ENCODE peak calls at places on chromosome X, in ten cellular contexts. One of them, this sample, is unnamed.

GRCh38 chrX:10597871-10598270 is 22.5 kb downstream of the MID1 start:
- DNase-seq in sigmoid colon: no peak
- DNase-seq in H1: no peak
- DNase-seq in transverse colon: no peak
- DNase-seq in suprapubic skin: no peak
- DNase-seq in K562: peak; percentile 18
- DNase-seq in A549: peak; percentile 67
- DNase-seq in upper lobe of left lung: no peak
- DNase-seq in tibial nerve: no peak
- DNase-seq in stomach: no peak
- DNase-seq in this sample: no peak

GRCh38 chrX:11787564-11787963 is 29.5 kb downstream of the MSL3 start:
- DNase-seq in upper lobe of left lung: peak; percentile 15
- DNase-seq in transverse colon: peak; percentile 50
- DNase-seq in K562: peak; percentile 46
- DNase-seq in sigmoid colon: peak; percentile 80
- DNase-seq in suprapubic skin: peak; percentile 65
- DNase-seq in A549: peak; percentile 79
- DNase-seq in H1: peak; percentile 80
- DNase-seq in stomach: peak; percentile 40
- DNase-seq in tibial nerve: peak; percentile 48
- DNase-seq in this sample: peak; percentile 71

GRCh38 chrX:68588653-68589371 is 58.7 kb upstream of the STARD8 start:
- DNase-seq in stomach: no peak
- DNase-seq in transverse colon: no peak
- DNase-seq in tibial nerve: no peak
- DNase-seq in upper lobe of left lung: no peak
- DNase-seq in A549: no peak
- DNase-seq in K562: peak; percentile 22
- DNase-seq in sigmoid colon: no peak
- DNase-seq in suprapubic skin: no peak
- DNase-seq in H1: no peak
- DNase-seq in this sample: no peak

GRCh38 chrX:109624641-109625311 is at the start of gene KCNE5:
- DNase-seq in stomach: no peak
- DNase-seq in transverse colon: no peak
- DNase-seq in A549: no peak
- DNase-seq in K562: no peak
- DNase-seq in H1: peak; percentile 63
- DNase-seq in upper lobe of left lung: peak; percentile 80
- DNase-seq in sigmoid colon: no peak
- DNase-seq in suprapubic skin: no peak
- DNase-seq in tibial nerve: no peak
- DNase-seq in this sample: peak; percentile 42

GRCh38 chrX:8565729-8566128 is 101.1 kb downstream of the VCX3B start:
- DNase-seq in tibial nerve: no peak
- DNase-seq in A549: no peak
- DNase-seq in sigmoid colon: no peak
- DNase-seq in K562: no peak
- DNase-seq in transverse colon: no peak
- DNase-seq in stomach: no peak
- DNase-seq in suprapubic skin: no peak
- DNase-seq in upper lobe of left lung: no peak
- DNase-seq in H1: no peak
- DNase-seq in this sample: no peak

GRCh38 chrX:121308276-121308805 is 260.9 kb downstream of the GLUD2 start:
- DNase-seq in upper lobe of left lung: no peak
- DNase-seq in H1: no peak
- DNase-seq in suprapubic skin: no peak
- DNase-seq in transverse colon: peak; percentile 8
- DNase-seq in tibial nerve: no peak
- DNase-seq in K562: peak; percentile 13
- DNase-seq in sigmoid colon: no peak
- DNase-seq in A549: peak; percentile 31
- DNase-seq in stomach: no peak
- DNase-seq in this sample: no peak

GRCh38 chrX:35016051-35016450 is 73.5 kb downstream of the FAM47B start:
- DNase-seq in stomach: no peak
- DNase-seq in transverse colon: no peak
- DNase-seq in sigmoid colon: no peak
- DNase-seq in K562: no peak
- DNase-seq in A549: no peak
- DNase-seq in tibial nerve: no peak
- DNase-seq in upper lobe of left lung: no peak
- DNase-seq in suprapubic skin: no peak
- DNase-seq in H1: no peak
- DNase-seq in this sample: no peak

GRCh38 chrX:33339219-33339618 is 127.9 kb upstream of the DMD start:
- DNase-seq in K562: no peak
- DNase-seq in sigmoid colon: no peak
- DNase-seq in stomach: no peak
- DNase-seq in suprapubic skin: no peak
- DNase-seq in A549: no peak
- DNase-seq in upper lobe of left lung: no peak
- DNase-seq in H1: no peak
- DNase-seq in transverse colon: no peak
- DNase-seq in tibial nerve: no peak
- DNase-seq in this sample: no peak

GRCh38 chrX:14864626-14865025 is 8.2 kb downstream of the FANCB start:
- DNase-seq in upper lobe of left lung: no peak
- DNase-seq in sigmoid colon: no peak
- DNase-seq in K562: no peak
- DNase-seq in A549: no peak
- DNase-seq in stomach: no peak
- DNase-seq in tibial nerve: no peak
- DNase-seq in transverse colon: no peak
- DNase-seq in H1: no peak
- DNase-seq in suprapubic skin: no peak
- DNase-seq in this sample: no peak

GRCh38 chrX:103520391-103520790 is 1.1 kb upstream of the RAB40A start:
- DNase-seq in K562: no peak
- DNase-seq in stomach: no peak
- DNase-seq in A549: no peak
- DNase-seq in transverse colon: no peak
- DNase-seq in tibial nerve: no peak
- DNase-seq in sigmoid colon: no peak
- DNase-seq in suprapubic skin: no peak
- DNase-seq in upper lobe of left lung: no peak
- DNase-seq in H1: no peak
- DNase-seq in this sample: no peak

DNA sequence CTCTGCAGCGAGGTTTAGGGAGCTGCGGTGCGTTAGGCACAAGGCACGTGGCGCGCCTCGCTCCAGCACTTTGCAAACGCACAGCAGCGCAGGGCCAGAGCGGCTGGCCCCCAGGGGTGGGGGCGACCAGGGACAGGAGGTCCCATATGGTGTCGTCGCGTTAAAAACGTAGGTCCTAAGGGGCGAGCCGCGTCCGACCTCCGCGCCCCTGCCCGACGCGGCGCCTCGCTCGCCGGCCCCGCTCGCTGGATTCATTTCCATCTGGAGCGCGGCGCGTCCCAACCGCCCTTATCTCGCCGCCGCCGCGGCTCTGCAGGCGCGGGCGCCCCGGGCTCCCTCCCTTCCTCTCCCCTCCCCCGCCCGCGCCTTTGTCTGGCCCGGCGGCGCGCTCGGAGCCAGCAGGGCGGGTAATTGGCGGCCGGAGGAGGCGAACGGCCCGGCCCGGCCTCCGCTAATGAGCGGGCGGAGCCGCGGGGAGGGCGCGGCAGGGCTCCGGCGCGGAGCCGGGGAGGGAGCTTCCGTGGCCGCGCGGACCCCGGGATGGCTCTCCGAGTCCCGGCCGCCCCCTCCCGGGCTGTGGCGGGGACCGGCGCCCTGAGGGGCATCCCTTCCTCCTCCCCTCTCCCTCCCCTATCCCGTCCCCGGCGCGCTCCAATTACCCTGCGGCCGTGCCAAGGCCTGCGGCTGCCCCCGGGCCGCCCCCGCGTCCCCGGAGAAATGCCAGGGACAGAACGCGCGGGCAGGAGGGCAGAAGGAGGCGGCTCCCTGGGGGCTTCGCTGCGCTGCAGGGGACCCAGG is 409.0 kb downstream of the BCOR start:
- DNase-seq in K562: peak; percentile 81
- DNase-seq in suprapubic skin: no peak
- DNase-seq in H1: peak; percentile 63
- DNase-seq in transverse colon: peak; percentile 68
- DNase-seq in stomach: peak; percentile 75
- DNase-seq in tibial nerve: peak; percentile 30
- DNase-seq in A549: peak; percentile 24
- DNase-seq in upper lobe of left lung: peak; percentile 89
- DNase-seq in sigmoid colon: peak; percentile 76
- DNase-seq in this sample: peak; percentile 75
- TF ChIP-seq POLR2A in K562: peak; percentile 46
- TF ChIP-seq POLR2A in suprapubic skin: no peak
- TF ChIP-seq POLR2A in H1: no peak
- TF ChIP-seq POLR2A in transverse colon: peak; percentile 12
- TF ChIP-seq POLR2A in stomach: no peak
- TF ChIP-seq POLR2A in tibial nerve: peak; percentile 16
- TF ChIP-seq POLR2A in A549: peak; percentile 20
- TF ChIP-seq POLR2A in upper lobe of left lung: peak; percentile 27
- TF ChIP-seq POLR2A in sigmoid colon: no peak
- TF ChIP-seq POLR2A in this sample: no peak

DNA sequence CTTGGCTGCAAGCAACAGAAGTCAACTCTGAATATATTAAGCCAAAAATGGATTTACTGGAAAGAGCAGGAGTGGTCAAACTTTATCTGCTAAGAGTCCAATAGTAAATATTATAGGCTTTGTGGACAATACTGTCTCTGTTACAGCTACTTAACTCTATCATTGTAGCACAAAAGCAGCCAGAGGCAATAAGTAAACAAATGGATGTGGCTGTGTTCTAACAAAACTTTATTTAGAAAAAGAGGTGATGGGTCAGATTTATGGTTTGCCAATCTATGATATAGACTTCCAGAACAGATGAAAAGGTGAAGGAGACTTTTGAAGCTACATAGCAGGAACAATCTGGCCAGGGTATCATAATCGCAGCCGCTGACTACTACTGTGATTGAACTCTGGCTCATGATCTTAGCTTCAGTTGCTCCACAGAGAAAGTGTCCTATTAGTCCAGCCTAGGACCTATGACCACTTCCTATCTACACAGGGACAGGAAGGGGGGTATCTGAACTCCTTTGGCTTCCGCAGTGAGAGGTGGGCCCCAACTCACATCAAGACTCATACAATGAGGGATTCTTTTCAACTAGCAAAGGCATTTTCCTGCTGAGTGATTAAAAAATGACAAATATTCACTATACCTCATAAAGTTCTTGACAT is 154.9 kb downstream of the ATG4A start:
- DNase-seq in K562: no peak
- DNase-seq in stomach: no peak
- DNase-seq in transverse colon: no peak
- DNase-seq in suprapubic skin: no peak
- DNase-seq in A549: no peak
- DNase-seq in upper lobe of left lung: no peak
- DNase-seq in sigmoid colon: no peak
- DNase-seq in tibial nerve: no peak
- DNase-seq in H1: no peak
- DNase-seq in this sample: no peak
- H3K4me1 ChIP-seq in K562: no peaks in the 10 kb centered on the region
- H3K4me1 ChIP-seq in stomach: no peaks in the 10 kb centered on the region
- H3K4me1 ChIP-seq in transverse colon: no peaks in the 10 kb centered on the region
- H3K4me1 ChIP-seq in suprapubic skin: no peaks in the 10 kb centered on the region
- H3K4me1 ChIP-seq in A549: no peaks in the 10 kb centered on the region
- H3K4me1 ChIP-seq in upper lobe of left lung: no peaks in the 10 kb centered on the region
- H3K4me1 ChIP-seq in sigmoid colon: no peaks in the 10 kb centered on the region
- H3K4me1 ChIP-seq in tibial nerve: no peaks in the 10 kb centered on the region
- H3K4me1 ChIP-seq in H1: no peaks in the 10 kb centered on the region
- H3K4me1 ChIP-seq in this sample: no peaks in the 10 kb centered on the region

GRCh38 chrX:106905064-106905708 is 2.0 kb upstream of the RIPPLY1 start:
- DNase-seq in stomach: no peak
- DNase-seq in H1: no peak
- DNase-seq in suprapubic skin: no peak
- DNase-seq in A549: no peak
- DNase-seq in sigmoid colon: no peak
- DNase-seq in upper lobe of left lung: no peak
- DNase-seq in tibial nerve: no peak
- DNase-seq in transverse colon: no peak
- DNase-seq in K562: no peak
- DNase-seq in this sample: no peak

GRCh38 chrX:106902684-106903083 is 457 bp downstream of the RIPPLY1 start:
- DNase-seq in suprapubic skin: no peak
- DNase-seq in K562: no peak
- DNase-seq in sigmoid colon: no peak
- DNase-seq in transverse colon: no peak
- DNase-seq in upper lobe of left lung: no peak
- DNase-seq in tibial nerve: no peak
- DNase-seq in stomach: no peak
- DNase-seq in H1: no peak
- DNase-seq in A549: no peak
- DNase-seq in this sample: no peak

GRCh38 chrX:106903856-106904528 is 851 bp upstream of the RIPPLY1 start:
- DNase-seq in tibial nerve: no peak
- DNase-seq in upper lobe of left lung: no peak
- DNase-seq in stomach: no peak
- DNase-seq in K562: no peak
- DNase-seq in transverse colon: no peak
- DNase-seq in sigmoid colon: no peak
- DNase-seq in suprapubic skin: no peak
- DNase-seq in A549: no peak
- DNase-seq in H1: no peak
- DNase-seq in this sample: no peak

GRCh38 chrX:106903291-106903820 is at the start of gene RIPPLY1:
- DNase-seq in A549: no peak
- DNase-seq in sigmoid colon: no peak
- DNase-seq in H1: no peak
- DNase-seq in stomach: no peak
- DNase-seq in K562: no peak
- DNase-seq in upper lobe of left lung: no peak
- DNase-seq in suprapubic skin: no peak
- DNase-seq in tibial nerve: no peak
- DNase-seq in transverse colon: no peak
- DNase-seq in this sample: no peak

DNA sequence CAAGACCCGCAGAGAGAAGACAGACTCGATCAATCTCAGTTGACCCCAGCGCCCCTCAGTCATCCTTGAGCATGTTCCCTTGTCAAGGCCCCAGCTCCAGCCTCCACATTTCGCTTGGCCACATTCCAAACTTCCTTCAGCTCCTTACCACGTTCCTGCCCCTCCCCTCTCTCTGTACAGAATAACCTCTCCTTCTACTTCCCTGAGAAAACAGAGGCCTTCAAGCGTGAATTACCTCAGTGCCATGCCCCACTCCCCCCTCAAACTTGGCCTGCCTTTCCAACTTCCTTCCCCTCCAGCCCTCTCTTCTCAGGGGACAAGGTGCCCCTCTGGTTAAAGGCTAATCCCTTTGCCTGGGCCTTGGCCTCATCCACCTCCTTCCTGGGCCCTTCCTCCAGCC is 3.2 kb upstream of the RIPPLY1 start:
- DNase-seq in H1: no peak
- DNase-seq in suprapubic skin: no peak
- DNase-seq in K562: no peak
- DNase-seq in upper lobe of left lung: no peak
- DNase-seq in tibial nerve: no peak
- DNase-seq in A549: no peak
- DNase-seq in transverse colon: no peak
- DNase-seq in stomach: no peak
- DNase-seq in sigmoid colon: no peak
- DNase-seq in this sample: no peak
- TF ChIP-seq EP300 in H1: no peak
- TF ChIP-seq EP300 in suprapubic skin: no peak
- TF ChIP-seq EP300 in K562: no peak
- TF ChIP-seq EP300 in upper lobe of left lung: no peak
- TF ChIP-seq EP300 in tibial nerve: no peak
- TF ChIP-seq EP300 in A549: no peak
- TF ChIP-seq EP300 in transverse colon: no peak
- TF ChIP-seq EP300 in stomach: no peak
- TF ChIP-seq EP300 in sigmoid colon: no peak
- TF ChIP-seq EP300 in this sample: no peak

GRCh38 chrX:49269768-49270248 is at the start of gene PPP1R3F:
- DNase-seq in upper lobe of left lung: peak; percentile 94
- DNase-seq in H1: no peak
- DNase-seq in tibial nerve: no peak
- DNase-seq in A549: no peak
- DNase-seq in sigmoid colon: no peak
- DNase-seq in K562: no peak
- DNase-seq in transverse colon: no peak
- DNase-seq in suprapubic skin: no peak
- DNase-seq in stomach: no peak
- DNase-seq in this sample: no peak
- TF ChIP-seq POLR2A in upper lobe of left lung: peak; percentile 83
- TF ChIP-seq POLR2A in H1: peak; percentile 69
- TF ChIP-seq POLR2A in tibial nerve: peak; percentile 64
- TF ChIP-seq POLR2A in A549: peak; percentile 48
- TF ChIP-seq POLR2A in sigmoid colon: no peak
- TF ChIP-seq POLR2A in K562: no peak
- TF ChIP-seq POLR2A in transverse colon: peak; percentile 12
- TF ChIP-seq POLR2A in suprapubic skin: peak; percentile 72
- TF ChIP-seq POLR2A in stomach: no peak
- TF ChIP-seq POLR2A in this sample: peak; percentile 80

This sample was measured in ovary.